ENCODE peak calls at places on chromosome 10, in ten cellular contexts. U is GDM1; J is stimulated activated naive B cell treated with anti-CD40 and anti-IgM and Interleukin-4, amounts not matched to agents 10 μg/mL and 1 μg/mL and 100 μg/mL, for 72 hours; B is stimulated activated CD4-positive, alpha-beta T cell treated with anti-CD3 and anti-CD28 coated beads, Interleukin-1b, Interleukin-23, amount 100 ng/mL, for 1 hour; I is HFFc6; W is stimulated activated naive CD8-positive, alpha-beta T cell treated with anti-CD3 and anti-CD28 coated beads, Interleukin-15, Interleukin-2, amounts not matched to agents 100 U/mL and 50 U/mL, for 24 hours; R is aorta; S is body of pancreas; T is AG09319; Y is NB4. X is an unnamed sample.

GRCh38 chr10:4766449-4766848 is 59.6 kb upstream of the AKR1E2 start:
- DNase-seq in T (no peak), I (no peak), B (no peak), J (no peak), U (no peak), W (no peak), Y (no peak), R (no peak), S (no peak), X (no peak)

GRCh38 chr10:123157210-123157609 is 3.0 kb downstream of the BUB3 start:
- DNase-seq in U (no peak), I (peak; percentile 53), J (no peak), W (no peak), S (no peak), R (no peak), B (no peak), Y (peak; percentile 40), T (no peak), X (no peak)

GRCh38 chr10:97798958-97799565 is 27.3 kb upstream of the SFRP5 start:
- DNase-seq in T (no peak), U (no peak), J (no peak), I (no peak), B (no peak), W (no peak), R (no peak), S (no peak), Y (no peak), X (no peak)

GRCh38 chr10:23432161-23432560 is 6.7 kb upstream of the OTUD1 start:
- DNase-seq in Y (no peak), B (no peak), J (no peak), T (no peak), W (no peak), S (no peak), R (no peak), I (no peak), U (no peak), X (peak; percentile 2)

GRCh38 chr10:103849880-103850571 is 5.3 kb downstream of the SH3PXD2A start:
- DNase-seq in U (no peak), J (no peak), R (peak; percentile 67), Y (peak; percentile 76), I (peak; percentile 86), W (no peak), S (no peak), B (no peak), T (no peak), X (peak; percentile 82)

GRCh38 chr10:115272482-115272881 is 179.3 kb downstream of the ATRNL1 start:
- DNase-seq in Y (no peak), U (no peak), J (no peak), S (no peak), R (no peak), W (no peak), B (no peak), T (no peak), I (no peak), X (no peak)

GRCh38 chr10:132113206-132113605 is 47.5 kb downstream of the JAKMIP3 start:
- DNase-seq in U (no peak), R (no peak), S (no peak), W (no peak), T (no peak), I (no peak), B (no peak), Y (no peak), J (no peak), X (no peak)

GRCh38 chr10:124227306-124228016 is 134.1 kb upstream of the CHST15 start:
- DNase-seq in I (no peak), T (no peak), B (no peak), S (no peak), Y (no peak), W (no peak), J (no peak), U (no peak), R (no peak), X (no peak)

GRCh38 chr10:58740620-58741369 is 228.1 kb downstream of the BICC1 start:
- DNase-seq in B (no peak), T (no peak), U (no peak), J (no peak), S (no peak), I (no peak), W (no peak), R (no peak), Y (no peak), X (no peak)

GRCh38 chr10:109978481-109978880 is 29.3 kb upstream of the ADD3 start:
- DNase-seq in J (peak; percentile 14), I (peak; percentile 69), U (peak; percentile 35), T (no peak), B (peak; percentile 48), S (peak; percentile 68), W (peak; percentile 71), Y (peak; percentile 69), R (no peak), X (peak; percentile 27)

GRCh38 chr10:63738410-63738809 is 217.2 kb downstream of the REEP3 start:
- DNase-seq in J (no peak), Y (no peak), R (no peak), W (no peak), I (peak; percentile 28), B (no peak), T (no peak), U (no peak), S (no peak), X (peak; percentile 55)

GRCh38 chr10:127496045-127496444 is 53.1 kb upstream of the NPS start:
- DNase-seq in R (no peak), Y (no peak), J (no peak), U (no peak), B (no peak), S (no peak), T (no peak), I (no peak), W (no peak), X (no peak)

GRCh38 chr10:110149259-110149658 is 58.1 kb upstream of the MXI1 start:
- DNase-seq in U (no peak), W (no peak), B (no peak), S (no peak), Y (no peak), J (no peak), R (no peak), T (no peak), I (no peak), X (no peak)